ENCODE peak calls at places on chromosomes 11 and 22, in nine cellular contexts. M is heart left ventricle, W is pancreas, C is fibroblast of lung, H is retinal pigment epithelial cell, I is Peyer's patch, F is GM23248, E is psoas muscle, J is cardiac muscle cell. A is an unnamed sample.

GRCh38 chr22:22156716-22157499 is 87.7 kb upstream of the VPREB1 start:
- DNase-seq in C (peak; percentile 60), F (peak; percentile 72), I (peak; percentile 89), M (no peak), E (no peak), H (peak; percentile 8), W (peak; percentile 46), J (peak; percentile 60), A (peak; percentile 19)

GRCh38 chr11:44280257-44280656 is 29.7 kb downstream of the ALX4 start:
- DNase-seq in H (no peak), C (no peak), M (no peak), I (no peak), F (no peak), E (no peak), W (no peak), J (no peak), A (no peak)

GRCh38 chr22:38203090-38203810 is 1.5 kb downstream of the MAFF start:
- DNase-seq in E (no peak), H (no peak), M (no peak), J (peak; percentile 39), W (peak; percentile 74), I (peak; percentile 89), C (peak; percentile 33), F (peak; percentile 48), A (no peak)

GRCh38 chr11:120605469-120605868 is 93.9 kb downstream of the GRIK4 start:
- DNase-seq in E (no peak), M (no peak), I (no peak), F (no peak), C (no peak), J (no peak), H (no peak), W (no peak), A (no peak)

GRCh38 chr11:20669833-20670684 is 673 bp downstream of the NELL1 start:
- DNase-seq in C (no peak), F (no peak), M (no peak), W (no peak), J (peak; percentile 18), H (no peak), E (no peak), I (no peak), A (no peak)

GRCh38 chr11:130874396-130874795 is 41.9 kb downstream of the SNX19 start:
- DNase-seq in C (peak; percentile 58), E (no peak), W (no peak), H (no peak), I (no peak), M (no peak), J (no peak), F (peak; percentile 73), A (no peak)

GRCh38 chr22:38760477-38761201 is 4.8 kb upstream of the SUN2 start:
- DNase-seq in C (peak; percentile 12), F (peak; percentile 52), E (no peak), M (no peak), W (no peak), J (peak; percentile 47), I (no peak), H (no peak), A (no peak)

GRCh38 chr11:74681686-74682651 is 49.3 kb downstream of the CHRDL2 start:
- DNase-seq in H (no peak), E (peak; percentile 69), W (peak; percentile 74), I (peak; percentile 30), F (peak; percentile 41), C (no peak), J (no peak), M (no peak), A (no peak)

GRCh38 chr11:117408356-117408755 is 80.7 kb downstream of the CEP164 start:
- DNase-seq in J (no peak), H (no peak), C (no peak), W (no peak), F (no peak), E (no peak), M (no peak), I (no peak), A (no peak)

DNA sequence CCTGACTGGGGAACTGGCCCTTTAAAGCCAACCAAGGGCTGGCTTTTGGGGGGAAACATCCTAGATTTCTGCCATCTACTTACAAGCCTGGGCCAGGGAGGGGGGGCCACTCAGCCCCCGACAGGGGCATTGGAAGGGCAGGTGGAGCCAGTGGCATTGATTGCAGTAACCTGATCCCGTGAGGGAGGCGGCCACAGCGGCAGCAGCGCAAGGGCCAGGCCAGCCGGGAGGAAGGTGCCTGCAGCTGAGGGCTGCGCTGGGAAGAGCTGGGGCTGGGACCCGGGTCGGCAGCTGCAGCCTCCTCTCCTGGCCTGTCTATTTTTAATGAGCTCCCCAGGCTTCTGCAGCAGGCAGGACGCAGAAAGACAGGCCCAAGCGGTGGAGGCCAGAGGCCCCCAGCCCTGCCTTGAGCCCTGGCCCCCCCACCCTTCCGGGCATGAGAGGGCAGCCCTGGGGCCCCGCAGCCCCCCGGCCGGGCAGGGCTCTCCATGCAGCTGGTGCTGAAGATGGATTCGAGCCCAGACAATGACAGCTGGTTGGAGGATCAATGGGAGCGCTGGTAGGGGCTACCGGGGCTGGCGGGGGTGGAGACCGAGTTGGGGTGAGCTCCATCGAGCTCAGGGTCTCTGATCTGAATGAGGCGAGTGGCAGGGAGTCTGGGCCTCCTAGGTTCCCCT is 10.5 kb downstream of the FREY1 start:
- DNase-seq in I (no peak), E (peak; percentile 15), F (no peak), J (peak; percentile 81), H (no peak), M (peak; percentile 42), W (peak; percentile 70), C (no peak), A (no peak)
- H3K4me3 ChIP-seq in I (no peak overlapping the region), E (no peak overlapping the region), F (no peak overlapping the region), J (no peak overlapping the region), H (no peak overlapping the region), M (no peak overlapping the region), W (no peak overlapping the region), C (no peak overlapping the region), A (no peak overlapping the region)

GRCh38 chr11:35144811-35145210 is 5.8 kb downstream of the CD44 start:
- DNase-seq in H (no peak), F (peak; percentile 67), J (no peak), E (no peak), M (no peak), W (no peak), I (no peak), C (peak; percentile 72), A (no peak)

GRCh38 chr11:35142481-35143207 is 3.7 kb downstream of the CD44 start:
- DNase-seq in F (peak; percentile 88), C (peak; percentile 91), E (no peak), H (no peak), J (no peak), W (no peak), M (no peak), I (peak; percentile 77), A (no peak)

GRCh38 chr11:35143509-35144102 is 4.6 kb downstream of the CD44 start:
- DNase-seq in H (no peak), J (no peak), I (no peak), E (no peak), W (no peak), M (no peak), F (peak; percentile 34), C (no peak), A (no peak)

GRCh38 chr11:35145249-35145648 is 6.3 kb downstream of the CD44 start:
- DNase-seq in E (peak; percentile 25), J (no peak), M (no peak), C (peak; percentile 73), F (peak; percentile 71), I (peak; percentile 80), H (no peak), W (peak; percentile 45), A (no peak)

GRCh38 chr11:35144103-35144741 is 5.3 kb downstream of the CD44 start:
- DNase-seq in I (peak; percentile 87), H (no peak), J (no peak), C (peak; percentile 88), F (peak; percentile 93), M (no peak), E (no peak), W (no peak), A (no peak)
- H3K4me3 ChIP-seq in I (no peak overlapping the region), H (no peak overlapping the region), J (no peak overlapping the region), C (peak overlapping the region; percentile 50), F (peak overlapping the region; percentile 95), M (no peak overlapping the region), E (no peak overlapping the region), W (no peak overlapping the region), A (peak overlapping the region; percentile 15)

DNA sequence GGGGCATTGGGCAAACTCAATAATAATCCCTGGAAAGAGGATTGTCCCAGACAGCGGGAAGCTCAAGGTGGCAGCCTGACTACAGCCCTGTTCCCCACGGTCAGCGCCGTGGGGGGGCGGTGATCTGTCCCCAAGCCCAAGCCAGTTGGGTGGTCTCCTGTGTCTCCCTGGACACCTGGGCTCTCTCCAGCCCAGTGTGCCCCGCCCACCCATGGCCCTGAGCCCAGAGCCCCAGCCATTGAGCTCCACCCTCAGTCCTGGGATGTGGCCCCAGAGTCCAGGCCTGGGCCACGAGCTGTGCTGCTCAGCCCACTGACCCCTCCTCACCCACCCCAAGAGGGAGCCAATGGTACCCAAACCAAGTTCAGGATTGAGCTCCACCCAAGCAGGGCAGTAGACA is 27.9 kb upstream of the PDE2A start:
- DNase-seq in F (no peak), H (no peak), I (no peak), E (no peak), W (no peak), M (no peak), C (no peak), J (no peak), A (no peak)
- H3K4me3 ChIP-seq in F (no peak overlapping the region), H (no peak overlapping the region), I (no peak overlapping the region), E (peak overlapping the region; percentile 34), W (no peak overlapping the region), M (peak overlapping the region; percentile 30), C (no peak overlapping the region), J (no peak overlapping the region), A (no peak overlapping the region)

GRCh38 chr22:41799486-41800347 is 762 bp upstream of the CCDC134 start:
- DNase-seq in M (peak; percentile 69), I (peak; percentile 66), F (peak; percentile 57), J (peak; percentile 15), H (peak; percentile 2), W (peak; percentile 49), C (peak; percentile 22), E (peak; percentile 44), A (no peak)

GRCh38 chr22:41800348-41801146 is at the start of gene CCDC134:
- DNase-seq in J (peak; percentile 94), F (peak; percentile 92), E (peak; percentile 95), C (peak; percentile 78), M (peak; percentile 96), W (peak; percentile 95), H (peak; percentile 25), I (peak; percentile 97), A (no peak)

GRCh38 chr22:41801147-41801819 is 804 bp downstream of the CCDC134 start:
- DNase-seq in M (no peak), H (no peak), C (no peak), F (no peak), E (no peak), W (no peak), J (no peak), I (no peak), A (no peak)

GRCh38 chr22:41798736-41799135 is 1.7 kb upstream of the CCDC134 start:
- DNase-seq in W (no peak), F (no peak), J (no peak), C (no peak), E (no peak), M (no peak), H (no peak), I (no peak), A (no peak)

DNA sequence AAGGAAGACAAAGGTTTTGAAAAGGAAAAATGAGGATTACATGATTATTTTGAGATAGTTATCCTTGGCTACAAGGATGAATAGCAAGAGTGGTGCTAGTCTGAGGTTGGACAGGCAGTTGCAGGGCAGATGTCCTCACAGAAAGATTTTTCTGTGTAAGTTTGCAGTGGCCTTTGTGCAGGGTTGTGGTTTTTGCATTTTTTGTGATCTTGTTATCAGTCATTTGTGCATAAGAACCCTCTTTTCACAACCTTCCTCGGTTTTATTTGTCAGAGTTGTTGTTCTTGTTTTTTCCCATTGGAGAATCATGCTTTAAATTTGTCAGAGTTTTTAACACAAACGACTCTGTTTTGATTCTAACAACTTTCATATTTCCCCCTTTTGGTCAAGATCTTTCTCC is 1.4 kb downstream of the CCDC134 start:
- DNase-seq in W (no peak), F (no peak), M (no peak), E (no peak), H (no peak), I (no peak), C (no peak), J (no peak), A (no peak)
- H3K4me3 ChIP-seq in W (no peak overlapping the region), F (no peak overlapping the region), M (no peak overlapping the region), E (peak overlapping the region; percentile 91), H (peak overlapping the region; percentile 1), I (no peak overlapping the region), C (no peak overlapping the region), J (peak overlapping the region; percentile 52), A (peak overlapping the region; percentile 9)

A was measured in AG04449.